ENCODE peak calls at places on chromosome 14, in ten cellular contexts. K, Z, S, M, G, F, T, Y, Q and B are unnamed samples.

GRCh38 chr14:81220488-81220766 is 332 bp downstream of the GTF2A1 start:
- DNase-seq in K (no peak), M (no peak), F (no peak), S (no peak), T (no peak), Y (no peak), Q (no peak), G (no peak), Z (no peak), B (no peak)

GRCh38 chr14:67397536-67397935 is 14.4 kb downstream of the PLEK2 start:
- DNase-seq in S (no peak), Z (no peak), Y (no peak), F (no peak), K (no peak), M (no peak), T (no peak), Q (no peak), G (no peak), B (no peak)

GRCh38 chr14:101254805-101255764 is 306.2 kb upstream of the DIO3 start:
- DNase-seq in Z (no peak), K (no peak), M (no peak), G (no peak), Y (no peak), F (no peak), S (no peak), Q (no peak), T (no peak), B (no peak)

GRCh38 chr14:100616854-100617714 is 29.9 kb upstream of the BEGAIN start:
- DNase-seq in Q (no peak), Y (no peak), K (peak; percentile 33), Z (no peak), M (no peak), S (no peak), T (no peak), G (peak; percentile 2), F (no peak), B (peak; percentile 29)

GRCh38 chr14:104688755-104689619 is at the start of gene INF2:
- DNase-seq in S (peak; percentile 94), F (no peak), G (peak; percentile 60), M (peak; percentile 80), Y (no peak), Q (no peak), T (peak; percentile 57), K (peak; percentile 70), Z (peak; percentile 72), B (no peak)

GRCh38 chr14:29216316-29216715 is 449.7 kb downstream of the FOXG1 start:
- DNase-seq in M (no peak), S (no peak), K (peak; percentile 31), G (no peak), T (no peak), Y (no peak), Z (no peak), F (no peak), Q (no peak), B (no peak)

GRCh38 chr14:54902521-54903420 is at the start of gene GCH1:
- DNase-seq in K (peak; percentile 88), Y (peak; percentile 31), Z (peak; percentile 86), M (peak; percentile 91), S (peak; percentile 95), T (peak; percentile 76), F (peak; percentile 20), Q (no peak), G (peak; percentile 32), B (peak; percentile 76)

GRCh38 chr14:57833304-57833703 is 32.6 kb downstream of the SLC35F4 start:
- DNase-seq in M (no peak), F (peak; percentile 79), S (no peak), T (no peak), Z (no peak), Y (peak; percentile 59), K (no peak), Q (no peak), G (peak; percentile 77), B (no peak)

GRCh38 chr14:56224691-56225681 is 106.8 kb downstream of the PELI2 start:
- DNase-seq in Z (no peak), S (peak; percentile 19), K (no peak), G (no peak), F (no peak), Y (no peak), M (no peak), T (no peak), Q (no peak), B (no peak)

GRCh38 chr14:32324601-32325000 is 4.5 kb upstream of the AKAP6 start:
- DNase-seq in Z (no peak), M (no peak), F (no peak), Q (no peak), T (no peak), S (no peak), Y (no peak), K (no peak), G (no peak), B (no peak)

GRCh38 chr14:21093769-21094681 is 4.4 kb downstream of the ZNF219 start:
- DNase-seq in T (no peak), K (peak; percentile 93), Y (no peak), S (no peak), Z (no peak), Q (no peak), M (peak; percentile 98), F (peak; percentile 38), G (peak; percentile 18), B (no peak)